ENCODE peak calls at places on chromosome 19, in ten cellular contexts. H is trophoblast cell, Q is gastrocnemius medialis, X is lower leg skin, Y is fibroblast of pulmonary artery, A is Panc1, M is right cardiac atrium, G is fibroblast of the aortic adventitia, I is left ventricle myocardium inferior, C is IMR-90. P is an unnamed sample.

GRCh38 chr19:17037966-17038500 is 11.4 kb upstream of the CPAMD8 start:
- DNase-seq in M (no peak), Q (no peak), X (no peak), C (no peak), A (no peak), Y (no peak), H (no peak), I (no peak), G (no peak), P (no peak)

GRCh38 chr19:49064768-49065611 is at the start of gene NTF4:
- DNase-seq in G (no peak), A (no peak), Q (no peak), X (peak; percentile 89), C (no peak), I (no peak), H (peak; percentile 57), Y (peak; percentile 21), M (peak; percentile 64), P (peak; percentile 69)

GRCh38 chr19:2618611-2619010 is 83.9 kb downstream of the GNG7 start:
- DNase-seq in X (peak; percentile 91), M (peak; percentile 86), Y (peak; percentile 58), C (peak; percentile 28), Q (no peak), H (peak; percentile 49), G (no peak), I (peak; percentile 69), A (no peak), P (peak; percentile 84)

GRCh38 chr19:33821871-33822270 is 25.2 kb downstream of the KCTD15 start:
- DNase-seq in X (no peak), G (peak; percentile 6), Q (no peak), Y (no peak), C (no peak), M (no peak), I (no peak), A (no peak), H (no peak), P (peak; percentile 67)

GRCh38 chr19:52786078-52786463 is 520 bp downstream of the ZNF600 start:
- DNase-seq in A (no peak), Y (no peak), X (no peak), G (no peak), I (no peak), C (no peak), Q (no peak), H (peak; percentile 46), M (peak; percentile 56), P (peak; percentile 28)

GRCh38 chr19:10701955-10702307 is 692 bp downstream of the QTRT1 start:
- DNase-seq in Q (no peak), Y (no peak), X (no peak), C (no peak), H (no peak), G (no peak), I (no peak), M (no peak), A (no peak), P (no peak)

GRCh38 chr19:35760711-35761349 is 2.9 kb downstream of the PROSER3 start:
- DNase-seq in C (no peak), I (no peak), Q (no peak), X (no peak), A (no peak), G (no peak), M (no peak), Y (no peak), H (no peak), P (no peak)

GRCh38 chr19:35925501-35925900 is 10.7 kb upstream of the LRFN3 start:
- DNase-seq in Q (no peak), G (no peak), C (no peak), I (no peak), H (no peak), A (no peak), M (no peak), Y (no peak), X (no peak), P (no peak)

GRCh38 chr19:39296055-39296645 is at the start of gene IFNL1:
- DNase-seq in G (no peak), A (no peak), I (no peak), C (no peak), Q (no peak), M (no peak), X (peak; percentile 77), H (peak; percentile 42), Y (no peak), P (peak; percentile 41)

GRCh38 chr19:49932041-49932451 is 2.7 kb upstream of the NUP62 start:
- DNase-seq in Y (no peak), M (no peak), A (no peak), X (no peak), C (no peak), H (peak; percentile 32), Q (no peak), G (no peak), I (no peak), P (peak; percentile 93)

GRCh38 chr19:49809155-49809986 is 3.7 kb downstream of the FUZ start:
- DNase-seq in M (peak; percentile 83), C (no peak), I (peak; percentile 70), Q (peak; percentile 65), H (peak; percentile 27), X (peak; percentile 94), A (no peak), Y (no peak), G (peak; percentile 15), P (no peak)

GRCh38 chr19:18846862-18847515 is 15.2 kb downstream of the UPF1 start:
- DNase-seq in Q (peak; percentile 44), A (no peak), X (peak; percentile 95), H (peak; percentile 86), C (peak; percentile 69), G (peak; percentile 83), M (peak; percentile 94), Y (peak; percentile 83), I (peak; percentile 81), P (peak; percentile 72)

GRCh38 chr19:48928164-48929005 is 5.1 kb upstream of the DHDH start:
- DNase-seq in I (no peak), M (peak; percentile 13), C (peak; percentile 58), G (peak; percentile 93), Q (no peak), A (no peak), Y (peak; percentile 44), H (peak; percentile 51), X (no peak), P (peak; percentile 60)

GRCh38 chr19:18514800-18515682 is 6.8 kb downstream of the ELL start:
- DNase-seq in A (no peak), I (peak; percentile 51), M (peak; percentile 78), X (peak; percentile 93), Q (no peak), G (no peak), Y (peak; percentile 90), C (peak; percentile 67), H (peak; percentile 100), P (peak; percentile 68)

GRCh38 chr19:12786149-12786870 is 5.0 kb upstream of the JUNB start:
- DNase-seq in G (no peak), C (no peak), A (no peak), I (peak; percentile 63), M (peak; percentile 88), Q (peak; percentile 57), H (peak; percentile 40), X (peak; percentile 95), Y (no peak), P (peak; percentile 66)

GRCh38 chr19:38221919-38222828 is 1.8 kb downstream of the DPF1 start:
- DNase-seq in Y (no peak), A (no peak), M (no peak), C (no peak), Q (no peak), H (no peak), G (no peak), X (no peak), I (no peak), P (peak; percentile 43)
- H3K4me3 ChIP-seq in Y (no peak overlapping the region), A (peak overlapping the region; percentile 2), M (no peak overlapping the region), C (no peak overlapping the region), Q (no peak overlapping the region), H (no peak overlapping the region), G (no peak overlapping the region), X (no peak overlapping the region), I (no peak overlapping the region), P (no peak overlapping the region)

DNA sequence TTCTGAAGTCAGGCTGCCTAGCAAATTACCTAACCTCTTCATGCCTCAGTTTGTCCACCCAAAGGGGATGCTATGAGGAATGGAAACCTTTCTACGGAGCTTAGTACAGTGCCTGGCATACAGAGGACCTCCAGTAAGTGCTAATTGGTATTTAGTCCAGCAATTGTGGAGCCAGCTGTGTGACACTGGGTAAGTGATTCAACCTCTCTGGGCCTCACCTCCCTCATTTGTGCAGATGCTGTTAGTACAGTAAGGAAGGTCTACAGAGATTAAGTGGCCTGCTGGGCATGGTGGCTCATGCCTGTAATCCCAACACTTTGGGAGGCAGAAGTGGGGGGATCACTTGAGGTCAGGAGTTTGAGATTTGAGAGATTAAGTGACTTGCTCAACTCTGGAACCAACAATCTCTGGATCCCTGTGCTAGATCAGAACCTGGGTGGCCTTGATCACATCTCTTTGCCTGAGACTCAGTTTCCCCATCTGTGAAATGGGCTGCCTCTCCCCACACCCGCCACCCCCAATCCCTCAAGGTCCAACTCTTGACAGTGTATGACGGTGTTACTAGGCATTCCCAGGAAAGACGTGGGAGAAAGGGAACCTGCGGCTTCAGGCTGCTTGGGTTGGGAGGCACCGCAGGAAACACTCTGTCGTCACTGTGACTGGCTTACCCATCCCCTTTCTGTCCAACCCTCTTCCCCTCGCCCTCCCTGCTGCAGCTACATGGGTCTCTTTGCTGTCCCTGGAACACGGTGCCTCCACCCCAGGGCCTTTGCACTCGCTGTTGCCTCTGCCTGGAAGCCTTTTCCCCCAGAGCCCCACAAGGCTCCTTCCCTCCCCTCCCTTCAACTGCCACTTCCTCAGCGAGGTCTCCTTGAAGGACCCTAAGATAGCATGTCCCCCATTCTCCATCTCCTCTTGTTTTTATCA is 18.3 kb downstream of the PRKD2 start:
- DNase-seq in H (no peak), Y (no peak), Q (no peak), I (no peak), A (no peak), M (no peak), G (no peak), X (no peak), C (no peak), P (no peak)
- H3K4me3 ChIP-seq in H (no peak overlapping the region), Y (no peak overlapping the region), Q (no peak overlapping the region), I (no peak overlapping the region), A (no peak overlapping the region), M (no peak overlapping the region), G (no peak overlapping the region), X (no peak overlapping the region), C (no peak overlapping the region), P (no peak overlapping the region)

DNA sequence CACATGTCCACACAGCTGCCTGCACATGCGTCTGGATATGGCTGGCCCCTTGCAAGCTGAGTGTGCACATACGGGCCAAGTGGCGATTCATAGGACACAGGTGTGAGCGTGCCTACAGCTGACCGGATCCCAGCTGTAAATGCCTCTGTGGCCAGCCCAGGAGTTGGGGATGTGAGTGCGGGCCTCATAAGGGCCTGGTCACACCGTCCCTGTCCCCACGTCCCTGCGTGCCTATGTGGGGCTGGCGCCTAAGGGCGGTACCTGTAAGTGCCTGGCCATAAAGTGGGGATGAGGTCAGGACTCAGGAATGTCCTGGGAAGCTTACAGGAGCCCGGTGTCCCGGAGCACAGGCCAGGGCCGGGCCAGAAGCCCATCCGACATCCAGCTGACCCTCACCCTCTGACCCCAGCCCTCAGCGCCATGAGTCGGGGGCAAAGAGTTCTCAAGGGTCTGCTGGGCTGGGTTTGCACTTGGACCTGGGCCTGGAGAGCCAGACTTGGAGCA is 1.3 kb upstream of the ARHGAP45 start:
- DNase-seq in C (no peak), G (no peak), I (no peak), M (no peak), X (no peak), Y (no peak), A (no peak), H (peak; percentile 99), Q (no peak), P (peak; percentile 56)
- H3K4me3 ChIP-seq in C (no peak overlapping the region), G (no peak overlapping the region), I (no peak overlapping the region), M (no peak overlapping the region), X (no peak overlapping the region), Y (no peak overlapping the region), A (peak overlapping the region; percentile 59), H (no peak overlapping the region), Q (no peak overlapping the region), P (no peak overlapping the region)

GRCh38 chr19:3785464-3785937 is 680 bp downstream of the MATK start:
- DNase-seq in M (no peak), A (no peak), G (no peak), I (no peak), X (no peak), H (no peak), C (no peak), Q (no peak), Y (no peak), P (peak; percentile 10)
- H3K4me3 ChIP-seq in M (peak overlapping the region; percentile 36), A (no peak overlapping the region), G (no peak overlapping the region), I (peak overlapping the region; percentile 55), X (peak overlapping the region; percentile 24), H (peak overlapping the region; percentile 57), C (no peak overlapping the region), Q (no peak overlapping the region), Y (no peak overlapping the region), P (no peak overlapping the region)